ENCODE peak calls at places on chromosomes 13 and 19, in seven cellular contexts. B is non-pigmented ciliary epithelial cell; A is putamen; H is NCI-H446 treated with DMSO at 0.1 percent for 48 hours; G is neural crest cell; K is germinal center; Y is stimulated activated CD4-positive, alpha-beta T cell treated with anti-CD3 and anti-CD28 coated beads, Interleukin-4, amount 100 ng/mL, for 1 hour. I is an unnamed sample.

GRCh38 chr19:10744848-10745293 is 27.0 kb downstream of the DNM2 start:
- DNase-seq in B (no peak), A (no peak), H (no peak), G (no peak), K (no peak), Y (no peak), I (no peak)

GRCh38 chr19:24002256-24002945 is 84.6 kb upstream of the ZNF254 start:
- DNase-seq in B (no peak), A (no peak), H (no peak), G (no peak), K (no peak), Y (no peak), I (no peak)

GRCh38 chr13:34941835-34942731 is at the start of gene NBEA:
- DNase-seq in B (no peak), A (peak), H (peak), G (peak), K (peak), Y (peak), I (peak)

GRCh38 chr13:67367385-67367784 is 137.2 kb upstream of the PCDH9 start:
- DNase-seq in B (no peak), A (no peak), H (no peak), G (no peak), K (no peak), Y (no peak), I (no peak)

GRCh38 chr19:6239401-6239844 is 40.4 kb downstream of the MLLT1 start:
- DNase-seq in B (no peak), A (no peak), H (no peak), G (no peak), K (no peak), Y (no peak), I (no peak)

GRCh38 chr13:46797468-46798237 is 692 bp upstream of the ESD start:
- DNase-seq in B (no peak), A (no peak), H (no peak), G (no peak), K (no peak), Y (no peak), I (no peak)

GRCh38 chr19:5358173-5358800 is 17.7 kb upstream of the PTPRS start:
- DNase-seq in B (no peak), A (no peak), H (peak), G (no peak), K (no peak), Y (no peak), I (no peak)

GRCh38 chr13:112756967-112757758 is 67.3 kb downstream of the ATP11A start:
- DNase-seq in B (no peak), A (peak), H (no peak), G (peak), K (no peak), Y (no peak), I (no peak)

GRCh38 chr19:48258350-48258749 is 2.6 kb upstream of the CARD8 start:
- DNase-seq in B (no peak), A (no peak), H (no peak), G (no peak), K (no peak), Y (no peak), I (no peak)

GRCh38 chr13:110209950-110210603 is 96.9 kb downstream of the COL4A1 start:
- DNase-seq in B (no peak), A (no peak), H (no peak), G (no peak), K (no peak), Y (no peak), I (no peak)

GRCh38 chr19:3250675-3251074 is 26.2 kb downstream of the CELF5 start:
- DNase-seq in B (no peak), A (no peak), H (no peak), G (no peak), K (peak), Y (peak), I (no peak)

GRCh38 chr13:26423634-26424033 is 133.8 kb upstream of the WASF3 start:
- DNase-seq in B (no peak), A (no peak), H (no peak), G (no peak), K (no peak), Y (no peak), I (no peak)

GRCh38 chr19:33868076-33868735 is 71.5 kb downstream of the KCTD15 start:
- DNase-seq in B (no peak), A (no peak), H (no peak), G (no peak), K (no peak), Y (no peak), I (no peak)

GRCh38 chr13:98216135-98216565 is 39.1 kb upstream of the RNF113B start:
- DNase-seq in B (peak), A (no peak), H (no peak), G (no peak), K (no peak), Y (no peak), I (no peak)

GRCh38 chr19:2476451-2477140 is 669 bp downstream of the GADD45B start:
- DNase-seq in B (no peak), A (no peak), H (no peak), G (no peak), K (no peak), Y (peak), I (no peak)

GRCh38 chr19:29878973-29879654 is 62.9 kb upstream of the URI1 start:
- DNase-seq in B (no peak), A (no peak), H (peak), G (no peak), K (no peak), Y (no peak), I (no peak)

GRCh38 chr13:110626510-110626909 is 11.2 kb downstream of the NAXD start:
- DNase-seq in B (no peak), A (no peak), H (no peak), G (no peak), K (no peak), Y (no peak), I (no peak)

GRCh38 chr13:36154567-36155231 is 23.5 kb upstream of the DCLK1 start:
- DNase-seq in B (no peak), A (no peak), H (no peak), G (peak), K (no peak), Y (no peak), I (no peak)

I was measured in LNCaP clone FGC.